ENCODE peak calls at places on chromosomes 16 and 17, in four cellular contexts. Y is K562, R is GM12878, A is HepG2. N is an unnamed sample.

GRCh38 chr17:7475764-7476422 is 3.5 kb downstream of the ZBTB4 start:
- DNase-seq in Y (no peak), A (no peak), R (no peak), N (no peak)

GRCh38 chr17:78672880-78673371 is 95.7 kb upstream of the DNAH17 start:
- DNase-seq in Y (no peak), A (no peak), R (no peak), N (no peak)

GRCh38 chr17:16044484-16044883 is 44.9 kb downstream of the TTC19 start:
- DNase-seq in A (no peak), Y (no peak), R (no peak), N (peak)

GRCh38 chr16:89123001-89123830 is 29.6 kb downstream of the ACSF3 start:
- DNase-seq in Y (no peak), A (no peak), R (no peak), N (peak)

GRCh38 chr16:54355251-54355650 is 68.7 kb upstream of the IRX3 start:
- DNase-seq in R (no peak), Y (no peak), A (no peak), N (no peak)

GRCh38 chr17:17114592-17115225 is 72.5 kb downstream of the MPRIP start:
- DNase-seq in R (no peak), Y (no peak), A (no peak), N (no peak)

GRCh38 chr17:2233441-2233947 is 70.1 kb downstream of the SMG6 start:
- DNase-seq in Y (no peak), R (no peak), A (no peak), N (no peak)

GRCh38 chr17:82810644-82811430 is 29.0 kb downstream of the ZNF750 start:
- DNase-seq in A (no peak), R (no peak), Y (no peak), N (no peak)

GRCh38 chr16:17305694-17306093 is 165.1 kb downstream of the XYLT1 start:
- DNase-seq in R (peak), Y (no peak), A (no peak), N (no peak)

GRCh38 chr16:56525154-56525720 is 5.4 kb upstream of the BBS2 start:
- DNase-seq in Y (no peak), A (no peak), R (no peak), N (no peak)

GRCh38 chr16:88736088-88736487 is 29.8 kb downstream of the CTU2 start:
- DNase-seq in R (no peak), A (no peak), Y (no peak), N (no peak)

GRCh38 chr17:37527249-37527851 is 37.7 kb downstream of the DUSP14 start:
- DNase-seq in Y (peak), R (no peak), A (peak), N (no peak)

GRCh38 chr17:78705071-78705470 is 77.0 kb downstream of the CYTH1 start:
- DNase-seq in R (no peak), Y (no peak), A (no peak), N (no peak)

GRCh38 chr16:23060458-23061320 is 88.6 kb downstream of the USP31 start:
- DNase-seq in Y (peak), R (peak), A (peak), N (peak)

GRCh38 chr17:69574257-69575197 is 160.0 kb downstream of the MAP2K6 start:
- DNase-seq in Y (no peak), R (no peak), A (no peak), N (no peak)

GRCh38 chr16:19502395-19503131 is 19.3 kb downstream of the GDE1 start:
- DNase-seq in A (peak), R (no peak), Y (peak), N (peak)

GRCh38 chr17:44878627-44879221 is 20.5 kb downstream of the EFTUD2 start:
- DNase-seq in A (peak), R (no peak), Y (no peak), N (no peak)

GRCh38 chr16:51151435-51151950 is 423 bp upstream of the SALL1 start:
- DNase-seq in Y (no peak), A (peak), R (no peak), N (peak)

GRCh38 chr17:77436481-77436880 is 295.7 kb downstream of the SEC14L1 start:
- DNase-seq in Y (no peak), R (no peak), A (no peak), N (no peak)

GRCh38 chr17:77438241-77439204 is 297.8 kb downstream of the SEC14L1 start:
- DNase-seq in Y (no peak), A (no peak), R (no peak), N (no peak)

GRCh38 chr17:77437747-77438146 is 297.0 kb downstream of the SEC14L1 start:
- DNase-seq in Y (no peak), A (no peak), R (no peak), N (no peak)

GRCh38 chr17:77436058-77436442 is 295.3 kb downstream of the SEC14L1 start:
- DNase-seq in A (no peak), Y (no peak), R (no peak), N (no peak)

DNA sequence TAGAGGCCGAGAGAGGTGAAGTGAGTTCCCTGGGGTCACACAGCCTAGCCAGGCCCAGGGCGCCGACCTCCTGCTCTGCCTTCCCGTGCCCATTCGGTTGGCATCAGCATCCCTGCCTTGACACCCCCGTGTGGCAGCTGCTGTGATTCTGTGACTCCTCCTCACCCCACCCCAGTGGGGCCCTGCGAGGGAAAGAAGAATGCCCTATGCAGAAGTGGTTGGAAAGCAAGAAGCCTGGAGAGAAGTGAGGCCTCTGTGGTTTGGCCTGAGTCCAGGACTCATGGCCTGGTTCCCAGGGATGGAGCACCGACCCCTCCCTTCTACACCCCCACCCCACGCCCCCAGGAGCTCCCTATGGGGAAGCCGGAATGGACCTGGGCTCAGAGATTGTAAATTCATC is 296.2 kb downstream of the SEC14L1 start:
- DNase-seq in R (no peak), A (no peak), Y (peak), N (no peak)
- TF ChIP-seq TCF7 in R (no peak), A (no peak), Y (no peak), N (no peak)

DNA sequence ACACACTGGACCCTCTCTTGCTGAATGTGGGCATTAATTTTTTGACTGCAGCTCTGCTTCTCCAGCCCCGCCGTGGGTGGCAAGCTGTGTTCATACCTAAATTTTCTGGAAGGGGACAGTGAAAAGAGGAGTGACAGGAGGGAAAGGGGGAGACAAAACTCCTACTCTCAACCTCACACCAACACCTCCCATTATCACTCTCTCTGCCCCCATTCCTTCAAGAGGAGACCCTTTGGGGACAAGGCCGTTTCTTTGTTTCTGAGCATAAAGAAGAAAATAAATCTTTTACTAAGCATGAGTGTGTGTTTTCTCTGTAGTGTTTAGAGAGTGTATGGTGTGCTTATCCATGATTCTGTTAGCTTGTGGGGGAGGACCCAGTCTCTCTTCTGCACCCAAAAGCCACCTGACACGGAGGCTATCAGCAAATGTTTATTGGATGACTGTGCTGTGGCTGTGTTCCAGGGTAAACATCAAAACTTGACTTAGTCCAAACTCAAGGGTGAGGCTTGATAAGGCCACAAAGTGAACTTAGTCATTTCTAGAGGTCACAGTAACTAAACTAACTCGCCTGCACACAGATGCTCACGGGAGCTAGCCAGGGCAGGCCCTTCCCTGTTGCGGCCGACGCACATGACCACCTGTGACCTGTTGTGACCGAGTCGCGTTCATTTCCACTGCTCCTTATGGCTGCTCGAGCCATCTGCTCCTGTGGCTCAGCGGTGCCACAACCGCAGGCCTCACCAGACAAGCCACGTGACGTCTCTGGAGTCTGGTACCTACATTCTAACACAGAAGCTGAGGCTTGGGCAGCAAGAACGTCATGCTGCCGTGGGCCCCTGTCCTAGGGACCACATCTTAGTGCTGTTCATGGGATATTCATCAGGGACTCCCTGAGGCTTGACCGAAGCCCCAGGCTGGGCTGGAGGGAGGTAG is 9.8 kb upstream of the MED11 start:
- DNase-seq in R (no peak), A (peak), Y (peak), N (no peak)
- TF ChIP-seq ATF3 in R (no peak), A (peak), Y (peak), N (no peak)

GRCh38 chr16:1788708-1789100 is 4.8 kb downstream of the IGFALS start:
- DNase-seq in A (no peak), Y (no peak), R (no peak), N (no peak)
- TF ChIP-seq TCF7 in A (no peak), Y (no peak), R (no peak), N (no peak)

DNA sequence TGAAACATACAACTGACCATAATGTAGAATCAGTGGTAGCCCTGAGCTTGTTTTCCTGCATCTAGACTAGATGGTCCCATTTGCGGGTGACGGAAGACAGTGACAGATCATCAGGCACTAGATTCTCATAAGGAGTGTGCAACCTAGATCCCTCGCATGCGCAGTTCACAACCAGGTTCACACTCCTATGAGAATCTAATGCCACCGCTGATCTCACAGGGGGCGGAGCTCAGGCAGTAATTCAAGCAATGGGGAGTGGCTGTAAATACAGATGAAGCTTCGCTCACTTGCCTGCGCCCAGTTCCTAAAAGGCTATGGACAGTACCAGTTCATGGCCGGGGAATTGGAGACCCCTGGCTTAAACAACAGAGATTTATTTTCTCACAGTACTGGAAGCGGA is 656.3 kb downstream of the HS3ST4 start:
- DNase-seq in A (no peak), Y (no peak), R (no peak), N (no peak)
- TF ChIP-seq ATF3 in A (no peak), Y (no peak), R (no peak), N (no peak)

GRCh38 chr16:12010388-12011251 is 34.1 kb downstream of the SNX29 start:
- DNase-seq in A (no peak), Y (no peak), R (no peak), N (no peak)
- TF ChIP-seq TCF7 in A (no peak), Y (no peak), R (no peak), N (no peak)

GRCh38 chr16:81394416-81394815 is 50.2 kb upstream of the CMIP start:
- DNase-seq in A (no peak), R (no peak), Y (no peak), N (no peak)
- TF ChIP-seq ATF3 in A (no peak), R (no peak), Y (no peak), N (no peak)

GRCh38 chr17:40068129-40068581 is 5.4 kb downstream of the THRA start:
- DNase-seq in A (no peak), R (no peak), Y (no peak), N (no peak)
- TF ChIP-seq TCF7 in A (no peak), R (no peak), Y (no peak), N (no peak)

DNA sequence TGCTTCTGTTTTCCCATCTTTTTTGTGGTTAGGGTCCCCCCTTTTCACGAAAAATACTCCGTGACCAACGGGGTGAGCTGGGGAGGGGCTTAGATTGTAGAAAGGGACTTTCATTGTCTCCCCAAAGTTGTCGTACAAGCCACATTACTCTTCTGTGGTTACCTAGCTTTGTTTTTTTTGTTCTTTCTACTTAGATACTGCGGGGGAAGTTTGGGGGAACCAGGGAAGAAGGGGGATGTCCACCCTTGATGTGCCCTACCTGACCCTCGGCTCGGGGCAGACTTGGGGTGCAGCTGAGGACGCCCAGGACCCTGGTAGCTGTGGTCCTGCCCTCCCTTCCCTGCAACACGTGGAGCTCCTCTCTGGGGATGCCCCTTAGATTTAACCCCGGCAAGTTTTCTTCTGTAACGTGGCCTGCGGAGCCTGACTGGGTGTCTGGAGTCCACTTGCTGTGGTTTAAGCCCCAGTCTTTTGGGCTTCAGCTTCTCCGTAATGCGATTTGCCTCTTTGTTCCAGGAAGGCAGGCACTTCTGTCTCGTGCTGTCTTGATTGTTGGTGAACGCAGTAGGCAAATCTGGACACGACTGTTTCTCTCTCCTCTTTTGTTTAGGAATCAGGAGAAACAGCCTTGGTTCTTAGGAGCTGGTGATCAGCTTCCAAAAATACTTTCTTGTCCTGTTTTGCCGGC is 895 bp downstream of the ABCC1 start:
- DNase-seq in Y (peak), R (no peak), A (peak), N (no peak)
- TF ChIP-seq ATF3 in Y (no peak), R (no peak), A (no peak), N (no peak)

GRCh38 chr16:86424968-86425367 is 85.4 kb upstream of the FOXF1 start:
- DNase-seq in Y (no peak), A (no peak), R (no peak), N (no peak)
- TF ChIP-seq TCF7 in Y (no peak), A (no peak), R (no peak), N (no peak)

N was measured in WTC11.